ENCODE peak calls at places on chromosomes 7 and 10, in nine cellular contexts. X is spleen, Q is GM06990, I is HepG2, U is AG04450, Y is B cell, J is astrocyte of the spinal cord, H is breast epithelium, V is RWPE1. T is an unnamed sample.

GRCh38 chr7:30225863-30226361 is 58.5 kb upstream of the ZNRF2 start:
- DNase-seq in Y (peak; percentile 79), V (peak; percentile 94), U (no peak), I (no peak), J (peak; percentile 72), H (peak; percentile 63), Q (peak; percentile 73), X (peak; percentile 79), T (peak; percentile 82)

GRCh38 chr7:129781856-129782256 is 170.3 kb downstream of the NRF1 start:
- DNase-seq in U (no peak), I (no peak), Q (no peak), X (peak; percentile 71), Y (no peak), V (peak; percentile 13), H (no peak), J (no peak), T (peak; percentile 29)

GRCh38 chr10:70918851-70919530 is 30.6 kb upstream of the PCBD1 start:
- DNase-seq in U (no peak), X (peak; percentile 63), Q (no peak), Y (no peak), V (no peak), J (no peak), H (no peak), I (no peak), T (no peak)

GRCh38 chr10:88457680-88458079 is 125.4 kb downstream of the RNLS start:
- DNase-seq in I (no peak), J (no peak), U (no peak), Y (no peak), Q (no peak), X (no peak), H (no peak), V (no peak), T (no peak)

GRCh38 chr7:92988051-92988450 is 129.7 kb downstream of the SAMD9 start:
- DNase-seq in Q (no peak), I (peak; percentile 54), X (no peak), Y (no peak), J (peak; percentile 64), V (peak; percentile 76), H (no peak), U (no peak), T (peak; percentile 6)

GRCh38 chr7:106895246-106895864 is 30.3 kb downstream of the PIK3CG start:
- DNase-seq in I (no peak), V (no peak), H (no peak), Y (peak; percentile 55), X (peak; percentile 81), Q (peak; percentile 67), U (no peak), J (no peak), T (no peak)

GRCh38 chr7:3028071-3028766 is 15.4 kb downstream of the CARD11 start:
- DNase-seq in Y (no peak), V (peak; percentile 67), J (peak; percentile 63), Q (no peak), U (no peak), X (no peak), H (peak; percentile 51), I (no peak), T (peak; percentile 69)

GRCh38 chr7:66910789-66911188 is 10.2 kb upstream of the TMEM248 start:
- DNase-seq in X (no peak), Y (no peak), I (no peak), J (no peak), H (no peak), Q (no peak), U (no peak), V (no peak), T (no peak)

GRCh38 chr7:128031901-128032604 is 816 bp upstream of the LRRC4 start:
- DNase-seq in J (peak; percentile 87), Q (peak; percentile 47), V (peak; percentile 76), X (peak; percentile 90), Y (peak; percentile 50), H (no peak), I (no peak), U (peak; percentile 77), T (no peak)

GRCh38 chr7:143735962-143736361 is 21.5 kb downstream of the CTAGE6 start:
- DNase-seq in X (no peak), Y (no peak), H (no peak), U (no peak), I (no peak), J (no peak), V (no peak), Q (no peak), T (no peak)

GRCh38 chr10:113062977-113063967 is 113.2 kb downstream of the TCF7L2 start:
- DNase-seq in Y (no peak), U (no peak), I (no peak), V (no peak), Q (no peak), X (no peak), H (no peak), J (no peak), T (no peak)

GRCh38 chr7:123797673-123798526 is 47.1 kb upstream of the HYAL4 start:
- DNase-seq in V (peak; percentile 75), Q (peak; percentile 6), I (peak; percentile 86), Y (no peak), H (no peak), U (peak; percentile 39), J (peak; percentile 91), X (no peak), T (peak; percentile 50)

GRCh38 chr10:122141821-122142651 is 129.1 kb upstream of the BTBD16 start:
- DNase-seq in J (peak; percentile 49), Y (no peak), U (no peak), H (no peak), I (no peak), X (peak; percentile 71), V (peak; percentile 51), Q (no peak), T (no peak)

GRCh38 chr10:80382989-80383388 is 25.4 kb upstream of the PRXL2A start:
- DNase-seq in J (peak; percentile 40), H (no peak), V (peak; percentile 71), Y (peak; percentile 59), Q (no peak), U (no peak), X (no peak), I (peak; percentile 40), T (peak; percentile 55)

GRCh38 chr7:116598846-116599245 is 73.2 kb upstream of the MET start:
- DNase-seq in Q (no peak), U (no peak), J (no peak), Y (no peak), X (no peak), I (no peak), H (no peak), V (no peak), T (no peak)

GRCh38 chr10:116418394-116418793 is 9.3 kb upstream of the PNLIPRP3 start:
- DNase-seq in I (no peak), X (no peak), Q (no peak), H (no peak), J (no peak), Y (no peak), U (no peak), V (no peak), T (no peak)

GRCh38 chr10:310976-311639 is 175.9 kb downstream of the ZMYND11 start:
- DNase-seq in H (no peak), V (no peak), Q (no peak), I (no peak), Y (no peak), J (peak; percentile 40), U (no peak), X (peak; percentile 78), T (no peak)

GRCh38 chr7:129568240-129568639 is 43.3 kb upstream of the NRF1 start:
- DNase-seq in Y (no peak), H (no peak), J (no peak), I (no peak), Q (no peak), X (no peak), U (no peak), V (no peak), T (no peak)

GRCh38 chr10:36494386-36494785 is 631.0 kb upstream of the ANKRD30A start:
- DNase-seq in U (no peak), Q (no peak), H (no peak), V (peak; percentile 68), X (no peak), I (no peak), J (peak; percentile 78), Y (no peak), T (no peak)

GRCh38 chr7:8908889-8909288 is 475.5 kb downstream of the NXPH1 start:
- DNase-seq in U (no peak), V (no peak), Q (no peak), H (no peak), Y (no peak), J (no peak), X (no peak), I (no peak), T (no peak)

GRCh38 chr7:50085344-50085743 is 7.7 kb downstream of the ZPBP start:
- DNase-seq in J (no peak), Y (no peak), I (no peak), X (no peak), Q (no peak), H (no peak), V (no peak), U (no peak), T (no peak)

GRCh38 chr10:78594938-78595645 is 473.7 kb upstream of the ZMIZ1 start:
- DNase-seq in X (no peak), U (no peak), V (no peak), H (no peak), I (no peak), Y (no peak), J (no peak), Q (no peak), T (no peak)

GRCh38 chr10:72022228-72022627 is 58.0 kb downstream of the CHST3 start:
- DNase-seq in V (no peak), H (no peak), Y (no peak), Q (no peak), U (no peak), J (no peak), X (no peak), I (no peak), T (no peak)
- TF ChIP-seq CTCF in V (no peak), H (no peak), Y (no peak), Q (no peak), U (no peak), J (no peak), X (no peak), I (no peak), T (no peak)

GRCh38 chr7:137898839-137899681 is 52.3 kb upstream of the DGKI start:
- DNase-seq in I (peak; percentile 58), X (peak; percentile 93), V (peak; percentile 56), H (peak; percentile 73), U (peak; percentile 47), J (peak; percentile 74), Y (peak; percentile 80), Q (peak; percentile 78), T (peak; percentile 86)
- TF ChIP-seq CTCF in I (peak; percentile 97), X (peak; percentile 91), V (peak; percentile 97), H (peak; percentile 82), U (peak; percentile 98), J (peak; percentile 99), Y (peak; percentile 92), Q (peak; percentile 97), T (peak; percentile 83)

GRCh38 chr7:134021861-134022260 is 105.3 kb upstream of the LRGUK start:
- DNase-seq in H (no peak), Y (no peak), X (no peak), J (no peak), U (no peak), I (no peak), Q (no peak), V (no peak), T (no peak)
- TF ChIP-seq CTCF in H (no peak), Y (no peak), X (no peak), J (no peak), U (no peak), I (no peak), Q (peak; percentile 23), V (no peak), T (no peak)

DNA sequence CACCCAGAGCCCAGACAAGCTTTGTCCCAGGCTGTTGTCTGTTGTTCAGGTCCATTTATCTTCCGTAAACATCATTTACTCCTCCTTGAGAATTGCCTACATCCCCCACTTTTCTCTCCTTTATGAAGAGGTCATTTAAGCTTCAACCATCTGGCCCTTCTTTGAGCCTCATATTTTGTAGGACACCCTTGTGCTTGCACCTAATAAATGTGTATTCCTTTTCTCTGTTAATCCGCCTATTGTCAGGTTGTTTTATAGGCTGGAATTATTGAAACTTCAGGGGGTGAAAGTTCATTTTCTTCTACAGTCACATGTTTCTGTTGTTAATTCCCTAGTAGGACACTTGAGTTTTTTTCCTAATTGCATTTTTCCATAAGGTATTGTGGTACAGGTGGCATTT is 19.6 kb upstream of the CTTNBP2 start:
- DNase-seq in H (no peak), J (no peak), U (no peak), Q (no peak), Y (no peak), X (no peak), V (no peak), I (no peak), T (no peak)
- TF ChIP-seq CTCF in H (no peak), J (no peak), U (no peak), Q (no peak), Y (no peak), X (no peak), V (no peak), I (no peak), T (no peak)